ENCODE peak calls at places on chromosomes 1 and 21, in eight cellular contexts. A, I, F, B, N, D, W and L are unnamed samples. For H3K4me1, the result is how much of the 10 kb centered on the place peaks cover.

GRCh38 chr1:7579016-7579415 is 192.1 kb upstream of the VAMP3 start:
- DNase-seq in A (no peak), I (no peak), F (no peak), B (no peak), N (no peak), D (no peak), W (no peak), L (no peak)

GRCh38 chr1:100613817-100614559 is 76.0 kb downstream of the GPR88 start:
- DNase-seq in A (no peak), I (no peak), F (no peak), B (no peak), N (no peak), D (no peak), W (no peak), L (peak)

GRCh38 chr1:9345922-9346321 is 53.2 kb downstream of the SPSB1 start:
- DNase-seq in A (no peak), I (no peak), F (no peak), B (no peak), N (no peak), D (no peak), W (no peak), L (no peak)

GRCh38 chr1:155695107-155695506 is 6.2 kb downstream of the DAP3 start:
- DNase-seq in A (no peak), I (peak), F (peak), B (no peak), N (no peak), D (no peak), W (no peak), L (no peak)

GRCh38 chr21:41825881-41826280 is 53.3 kb downstream of the PRDM15 start:
- DNase-seq in A (no peak), I (no peak), F (no peak), B (no peak), N (no peak), D (no peak), W (no peak), L (no peak)

GRCh38 chr1:58745086-58745485 is 38.8 kb downstream of the JUN start:
- DNase-seq in A (no peak), I (no peak), F (no peak), B (no peak), N (peak), D (no peak), W (no peak), L (no peak)

GRCh38 chr1:72830606-72831390 is 548.5 kb upstream of the NEGR1 start:
- DNase-seq in A (no peak), I (no peak), F (no peak), B (no peak), N (no peak), D (peak), W (no peak), L (no peak)

GRCh38 chr1:204077979-204078696 is 5.2 kb downstream of the SOX13 start:
- DNase-seq in A (no peak), I (no peak), F (peak), B (no peak), N (peak), D (peak), W (no peak), L (no peak)

GRCh38 chr21:41921089-41921819 is 32.6 kb downstream of the C2CD2 start:
- DNase-seq in A (no peak), I (no peak), F (no peak), B (no peak), N (no peak), D (no peak), W (no peak), L (no peak)

GRCh38 chr1:54172614-54173312 is 20.0 kb upstream of the CDCP2 start:
- DNase-seq in A (no peak), I (no peak), F (no peak), B (no peak), N (no peak), D (no peak), W (no peak), L (no peak)

GRCh38 chr1:65148548-65149390 is 766 bp downstream of the AK4 start:
- DNase-seq in A (peak), I (peak), F (no peak), B (no peak), N (peak), D (peak), W (peak), L (peak)

GRCh38 chr1:243727503-243728191 is 122.4 kb downstream of the AKT3 start:
- DNase-seq in A (no peak), I (no peak), F (no peak), B (no peak), N (no peak), D (no peak), W (no peak), L (no peak)

GRCh38 chr1:208235983-208236761 is 8.0 kb downstream of the PLXNA2 start:
- DNase-seq in A (peak), I (no peak), F (peak), B (no peak), N (peak), D (no peak), W (peak), L (no peak)

GRCh38 chr1:206569548-206569947 is 42.7 kb downstream of the EIF2D start:
- DNase-seq in A (no peak), I (no peak), F (no peak), B (no peak), N (no peak), D (no peak), W (no peak), L (no peak)

GRCh38 chr1:33815061-33815460 is 48.8 kb upstream of the HMGB4 start:
- DNase-seq in A (no peak), I (peak), F (no peak), B (no peak), N (peak), D (no peak), W (no peak), L (no peak)

GRCh38 chr1:54619749-54620148 is 3.6 kb downstream of the FAM151A start:
- DNase-seq in A (no peak), I (no peak), F (no peak), B (no peak), N (no peak), D (peak), W (peak), L (no peak)

GRCh38 chr1:186557147-186557777 is 96.3 kb upstream of the PDC start:
- DNase-seq in A (no peak), I (no peak), F (no peak), B (no peak), N (no peak), D (no peak), W (no peak), L (no peak)

GRCh38 chr1:44044071-44044801 is 13.0 kb upstream of the SLC6A9 start:
- DNase-seq in A (no peak), I (peak), F (no peak), B (no peak), N (peak), D (no peak), W (no peak), L (no peak)

GRCh38 chr1:100928128-100928527 is 32.2 kb downstream of the SLC30A7 start:
- DNase-seq in A (no peak), I (no peak), F (no peak), B (no peak), N (no peak), D (peak), W (no peak), L (no peak)

DNA sequence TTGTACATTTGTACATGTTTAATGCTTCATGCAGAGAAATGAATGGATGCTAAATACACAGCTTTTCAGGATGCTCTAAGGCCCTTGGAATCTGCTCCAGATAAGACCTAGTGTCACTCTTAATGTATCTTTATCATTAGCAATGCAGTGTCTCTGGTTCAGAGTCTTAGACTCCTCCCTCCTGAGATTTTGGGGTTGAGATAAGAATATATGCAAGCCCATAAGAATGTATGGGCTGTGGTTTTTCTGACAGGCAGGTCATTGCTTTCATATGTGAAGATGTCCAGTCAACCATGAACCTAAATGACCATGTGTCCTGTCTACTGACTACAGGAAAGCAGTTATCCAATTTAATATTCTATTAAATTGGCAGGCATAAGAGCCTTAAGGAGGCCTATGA is 415.5 kb downstream of the RPS6KC1 start:
- DNase-seq in A (no peak), I (no peak), F (no peak), B (no peak), N (peak), D (no peak), W (no peak), L (no peak)
- H3K27ac ChIP-seq in A (no peak), I (no peak), F (no peak), B (no peak), N (no peak), D (no peak), W (no peak), L (no peak)

GRCh38 chr1:160069460-160070231 is at the start of gene KCNJ10:
- DNase-seq in A (no peak), I (no peak), F (no peak), B (no peak), N (no peak), D (no peak), W (no peak), L (no peak)
- H3K4me1 ChIP-seq in A (under half), I (under half), F (under half), B (under half), N (under half), D (under half), W (under half), L (under half)

GRCh38 chr1:93578433-93578830 is 103.2 kb downstream of the BCAR3 start:
- DNase-seq in A (no peak), I (no peak), F (no peak), B (no peak), N (no peak), D (no peak), W (no peak), L (no peak)

GRCh38 chr1:93576346-93576745 is 105.3 kb downstream of the BCAR3 start:
- DNase-seq in A (no peak), I (no peak), F (no peak), B (no peak), N (peak), D (peak), W (no peak), L (no peak)

GRCh38 chr1:93579891-93580290 is 101.7 kb downstream of the BCAR3 start:
- DNase-seq in A (peak), I (peak), F (peak), B (no peak), N (peak), D (no peak), W (peak), L (no peak)

GRCh38 chr1:93577536-93578432 is 103.9 kb downstream of the BCAR3 start:
- DNase-seq in A (no peak), I (no peak), F (no peak), B (no peak), N (no peak), D (no peak), W (no peak), L (no peak)

GRCh38 chr1:93578911-93579825 is 102.5 kb downstream of the BCAR3 start:
- DNase-seq in A (no peak), I (no peak), F (no peak), B (no peak), N (no peak), D (no peak), W (no peak), L (no peak)
- H3K27ac ChIP-seq in A (peak), I (peak), F (peak), B (no peak), N (peak), D (no peak), W (peak), L (no peak)

GRCh38 chr1:81809808-81810207 is 9.1 kb downstream of the ADGRL2 start:
- DNase-seq in A (no peak), I (no peak), F (no peak), B (no peak), N (no peak), D (no peak), W (no peak), L (no peak)
- H3K4me1 ChIP-seq in A (under half), I (under half), F (under half), B (under half), N (under half), D (half or more), W (under half), L (under half)

GRCh38 chr1:25564777-25565176 is 21.4 kb downstream of the LDLRAP1 start:
- DNase-seq in A (no peak), I (no peak), F (no peak), B (no peak), N (no peak), D (no peak), W (no peak), L (no peak)
- H3K27ac ChIP-seq in A (peak), I (no peak), F (peak), B (no peak), N (no peak), D (no peak), W (peak), L (peak)

GRCh38 chr1:25874635-25875153 is 814 bp downstream of the PAQR7 start:
- DNase-seq in A (no peak), I (peak), F (no peak), B (no peak), N (no peak), D (no peak), W (no peak), L (no peak)
- H3K4me1 ChIP-seq in A (under half), I (under half), F (half or more), B (half or more), N (under half), D (under half), W (under half), L (under half)